ENCODE peak calls at places on chromosome 13, in five cellular contexts. N is A549, W is K562, Q is H1, Z is HepG2. Y is an unnamed sample.
A peak's percentile ranks its signal among the peaks of the same experiment; 100 is the strongest.

GRCh38 chr13:29746167-29746677 is 104.2 kb downstream of the UBL3 start:
- DNase-seq in N (no peak), W (no peak), Q (no peak), Z (no peak), Y (no peak)

GRCh38 chr13:101520672-101521071 is 68.2 kb downstream of the ITGBL1 start:
- DNase-seq in N (no peak), W (no peak), Q (no peak), Z (no peak), Y (peak; percentile 86)

GRCh38 chr13:24043590-24044350 is 116.8 kb upstream of the SPATA13 start:
- DNase-seq in N (no peak), W (no peak), Q (no peak), Z (no peak), Y (no peak)

GRCh38 chr13:29159871-29160270 is 339.7 kb downstream of the MTUS2 start:
- DNase-seq in N (no peak), W (no peak), Q (no peak), Z (no peak), Y (no peak)

GRCh38 chr13:98221234-98221633 is 44.2 kb upstream of the RNF113B start:
- DNase-seq in N (no peak), W (no peak), Q (no peak), Z (no peak), Y (no peak)

GRCh38 chr13:80873589-80873988 is 532.7 kb upstream of the SPRY2 start:
- DNase-seq in N (no peak), W (no peak), Q (no peak), Z (no peak), Y (no peak)

GRCh38 chr13:92896842-92897241 is 329.8 kb upstream of the GPC6 start:
- DNase-seq in N (no peak), W (no peak), Q (no peak), Z (peak; percentile 37), Y (peak; percentile 21)

GRCh38 chr13:52454459-52454824 is 836 bp upstream of the CKAP2 start:
- DNase-seq in N (no peak), W (peak; percentile 39), Q (no peak), Z (no peak), Y (peak; percentile 8)

GRCh38 chr13:90321281-90321931 is 1026.1 kb upstream of the MIR17HG start:
- DNase-seq in N (no peak), W (no peak), Q (no peak), Z (no peak), Y (no peak)

GRCh38 chr13:38180100-38180499 is 169.6 kb upstream of the UFM1 start:
- DNase-seq in N (no peak), W (no peak), Q (no peak), Z (no peak), Y (peak; percentile 2)

GRCh38 chr13:41648314-41648935 is 191.1 kb downstream of the RGCC start:
- DNase-seq in N (peak; percentile 20), W (no peak), Q (no peak), Z (peak; percentile 98), Y (peak; percentile 72)

GRCh38 chr13:79859756-79860155 is 378.8 kb downstream of the NDFIP2 start:
- DNase-seq in N (no peak), W (no peak), Q (no peak), Z (no peak), Y (no peak)

GRCh38 chr13:98921786-98922185 is 56.1 kb downstream of the DOCK9 start:
- DNase-seq in N (no peak), W (no peak), Q (no peak), Z (no peak), Y (no peak)

GRCh38 chr13:109426690-109426990 is 359.7 kb downstream of the IRS2 start:
- DNase-seq in N (no peak), W (no peak), Q (no peak), Z (no peak), Y (no peak)

GRCh38 chr13:101892296-101892695 is 439.8 kb downstream of the ITGBL1 start:
- DNase-seq in N (no peak), W (no peak), Q (no peak), Z (no peak), Y (no peak)

GRCh38 chr13:98476106-98476505 is 100.8 kb downstream of the STK24 start:
- DNase-seq in N (no peak), W (no peak), Q (no peak), Z (no peak), Y (no peak)

GRCh38 chr13:93375491-93375890 is 148.9 kb downstream of the GPC6 start:
- DNase-seq in N (no peak), W (no peak), Q (no peak), Z (no peak), Y (no peak)

GRCh38 chr13:32278456-32278855 is 36.7 kb downstream of the ZAR1L start:
- DNase-seq in N (no peak), W (no peak), Q (no peak), Z (no peak), Y (peak; percentile 91)

GRCh38 chr13:106602178-106602577 is 34.2 kb upstream of the ARGLU1 start:
- DNase-seq in N (no peak), W (no peak), Q (no peak), Z (no peak), Y (no peak)

GRCh38 chr13:100790405-100790804 is 115.8 kb upstream of the TMTC4 start:
- DNase-seq in N (no peak), W (no peak), Q (no peak), Z (no peak), Y (no peak)

DNA sequence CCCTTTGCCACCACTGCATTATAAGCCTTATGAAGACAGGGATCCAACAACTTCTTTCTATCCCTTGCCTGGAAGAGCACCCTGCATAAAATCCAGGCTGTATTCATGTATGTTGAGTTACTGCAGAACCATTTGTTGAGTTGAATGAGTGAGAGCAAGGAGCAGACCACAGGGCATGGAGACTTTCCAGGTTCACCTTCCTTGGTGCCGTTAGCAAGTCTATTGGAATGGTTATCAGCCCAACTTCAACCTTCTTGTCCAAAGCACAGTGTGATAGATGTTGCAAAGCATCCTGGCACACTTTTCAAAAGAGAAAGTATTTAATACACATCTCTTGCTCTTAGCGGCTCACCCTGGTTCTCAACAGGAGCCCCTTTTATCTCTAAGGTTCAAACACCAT is 100.9 kb upstream of the CLDN10 start:
- DNase-seq in N (no peak), W (no peak), Q (no peak), Z (no peak), Y (no peak)
- TF ChIP-seq MAFK in N (no peak), W (no peak), Q (no peak), Z (no peak), Y (no peak)

DNA sequence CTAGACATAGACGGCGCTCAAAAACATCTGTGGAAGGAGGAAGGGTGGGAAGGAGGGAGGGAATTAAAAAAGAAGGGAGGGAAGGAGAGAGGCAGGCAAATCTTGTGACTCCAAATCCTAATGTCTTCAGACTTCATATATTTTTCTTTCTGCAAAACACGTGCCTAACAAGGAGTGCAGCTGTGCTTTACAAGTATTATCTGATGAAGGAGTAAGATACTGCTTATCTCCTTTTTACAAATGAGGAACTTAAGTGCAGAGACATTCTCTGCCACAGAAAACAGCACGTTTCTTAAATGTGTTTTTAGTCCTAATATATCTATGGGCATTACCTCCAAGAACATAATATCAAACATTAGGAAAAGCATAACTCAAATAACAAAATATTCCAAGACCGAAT is 6.5 kb downstream of the FLT3 start:
- DNase-seq in N (no peak), W (no peak), Q (no peak), Z (no peak), Y (no peak)
- H3K4me2 ChIP-seq in N (no peak overlapping the region), W (no peak overlapping the region), Q (no peak overlapping the region), Z (no peak overlapping the region), Y (no peak overlapping the region)

GRCh38 chr13:45527699-45528462 is 63.1 kb downstream of the COG3 start:
- DNase-seq in N (no peak), W (no peak), Q (no peak), Z (peak; percentile 77), Y (peak; percentile 74)
- TF ChIP-seq MAFK in N (no peak), W (no peak), Q (no peak), Z (no peak), Y (no peak)

GRCh38 chr13:44364019-44364418 is 9.6 kb upstream of the SERP2 start:
- DNase-seq in N (no peak), W (no peak), Q (no peak), Z (peak; percentile 31), Y (no peak)
- H3K4me2 ChIP-seq in N (peak overlapping the region; percentile 38), W (no peak overlapping the region), Q (no peak overlapping the region), Z (peak overlapping the region; percentile 57), Y (no peak overlapping the region)